ENCODE peak calls at places on chromosomes 11 and 22, in eight cellular contexts. N, W, J, X, A, P, D and K are unnamed samples.

GRCh38 chr11:92279056-92279455 is 54.4 kb downstream of the FAT3 start:
- DNase-seq in N (no peak), W (no peak), J (no peak), X (no peak), A (no peak), P (no peak), D (no peak), K (no peak)

GRCh38 chr11:85930879-85931366 is 75.7 kb downstream of the CCDC83 start:
- DNase-seq in N (no peak), W (no peak), J (no peak), X (no peak), A (no peak), P (no peak), D (no peak), K (no peak)

GRCh38 chr22:31496735-31497146 is 405 bp downstream of the SFI1 start:
- DNase-seq in N (no peak), W (peak), J (peak), X (no peak), A (no peak), P (peak), D (peak), K (no peak)

GRCh38 chr11:118620529-118621070 is 13.2 kb downstream of the PHLDB1 start:
- DNase-seq in N (no peak), W (no peak), J (no peak), X (no peak), A (no peak), P (no peak), D (peak), K (no peak)

GRCh38 chr11:5624489-5625278 is at the start of gene TRIM34:
- DNase-seq in N (no peak), W (peak), J (peak), X (no peak), A (peak), P (peak), D (no peak), K (peak)

GRCh38 chr11:39745401-39745800 is 1714.1 kb downstream of the LRRC4C start:
- DNase-seq in N (no peak), W (no peak), J (no peak), X (no peak), A (no peak), P (no peak), D (no peak), K (no peak)

GRCh38 chr11:124798991-124799383 is 1.2 kb downstream of the MSANTD2 start:
- DNase-seq in N (no peak), W (peak), J (peak), X (no peak), A (peak), P (no peak), D (no peak), K (peak)

GRCh38 chr11:127109796-127110195 is 109.2 kb upstream of the KIRREL3 start:
- DNase-seq in N (no peak), W (no peak), J (no peak), X (no peak), A (no peak), P (no peak), D (no peak), K (no peak)

GRCh38 chr11:71505781-71506180 is 21.3 kb upstream of the KRTAP5-7 start:
- DNase-seq in N (no peak), W (no peak), J (no peak), X (no peak), A (no peak), P (no peak), D (no peak), K (no peak)

GRCh38 chr22:49156662-49157285 is 670.9 kb downstream of the BRD1 start:
- DNase-seq in N (no peak), W (no peak), J (peak), X (no peak), A (no peak), P (no peak), D (no peak), K (no peak)

GRCh38 chr22:26431151-26431995 is 2.3 kb downstream of the ASPHD2 start:
- DNase-seq in N (no peak), W (no peak), J (no peak), X (no peak), A (no peak), P (no peak), D (no peak), K (no peak)

GRCh38 chr11:123129920-123130319 is 65.1 kb downstream of the CLMP start:
- DNase-seq in N (no peak), W (no peak), J (no peak), X (no peak), A (no peak), P (no peak), D (no peak), K (no peak)

GRCh38 chr11:23181022-23181807 is 320.9 kb upstream of the CCDC179 start:
- DNase-seq in N (no peak), W (no peak), J (no peak), X (no peak), A (no peak), P (no peak), D (no peak), K (no peak)

GRCh38 chr11:59172345-59173079 is 580 bp downstream of the DTX4 start:
- DNase-seq in N (no peak), W (peak), J (peak), X (no peak), A (peak), P (no peak), D (peak), K (peak)

GRCh38 chr11:62953811-62954210 is 31.0 kb downstream of the SLC22A6 start:
- DNase-seq in N (no peak), W (no peak), J (no peak), X (no peak), A (no peak), P (no peak), D (no peak), K (no peak)

GRCh38 chr11:45336136-45336535 is 50.0 kb upstream of the SYT13 start:
- DNase-seq in N (no peak), W (no peak), J (no peak), X (no peak), A (no peak), P (no peak), D (no peak), K (no peak)

GRCh38 chr11:45337583-45338360 is 51.6 kb upstream of the SYT13 start:
- DNase-seq in N (no peak), W (no peak), J (no peak), X (no peak), A (no peak), P (no peak), D (no peak), K (no peak)

GRCh38 chr11:45343988-45344387 is 57.8 kb upstream of the SYT13 start:
- DNase-seq in N (no peak), W (no peak), J (no peak), X (no peak), A (no peak), P (no peak), D (no peak), K (no peak)

GRCh38 chr11:45341379-45341778 is 55.2 kb upstream of the SYT13 start:
- DNase-seq in N (no peak), W (no peak), J (no peak), X (no peak), A (no peak), P (no peak), D (no peak), K (no peak)

DNA sequence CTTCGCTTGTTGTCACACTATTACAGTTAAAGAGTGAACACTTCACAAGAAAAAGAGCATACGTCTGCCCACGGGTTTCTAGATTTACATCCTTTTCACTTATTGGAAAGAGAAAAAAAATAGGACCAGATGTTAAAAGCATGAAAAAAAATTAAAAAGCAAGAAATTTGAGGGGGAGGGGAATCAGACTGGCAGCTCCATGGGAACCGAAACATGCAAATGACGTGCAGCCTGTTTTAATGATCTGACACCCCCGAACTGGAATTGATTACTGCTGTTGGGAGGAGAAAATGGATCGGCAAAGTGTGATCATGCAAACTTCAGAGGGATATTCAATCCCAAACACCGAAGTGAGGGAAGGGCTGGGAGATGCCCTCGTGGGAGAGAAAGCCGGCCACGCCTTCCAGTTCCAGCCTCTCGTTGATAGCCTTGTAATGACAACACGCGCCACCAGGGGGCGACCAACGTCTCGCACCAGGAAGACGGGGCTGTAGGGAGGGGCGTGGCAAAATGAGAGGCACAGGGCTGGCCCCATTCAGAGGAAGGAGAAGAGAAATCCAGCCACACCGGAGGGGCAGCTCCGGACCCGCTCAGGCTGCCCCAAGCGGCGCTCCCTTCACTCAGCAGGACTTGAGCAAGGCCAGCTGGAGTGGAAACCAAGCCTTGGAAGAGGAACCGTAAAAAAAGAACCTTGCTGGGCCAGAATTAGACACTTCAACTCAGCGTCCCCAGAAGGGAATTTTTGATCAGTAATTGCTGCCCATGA is 53.8 kb upstream of the SYT13 start:
- DNase-seq in N (peak), W (peak), J (peak), X (peak), A (peak), P (peak), D (peak), K (peak)
- H3K27ac ChIP-seq in N (no peak), W (no peak), J (no peak), X (no peak), A (no peak), P (no peak), D (no peak), K (no peak)

GRCh38 chr11:116257871-116258270 is 514.9 kb downstream of the BUD13 start:
- DNase-seq in N (no peak), W (no peak), J (no peak), X (no peak), A (no peak), P (no peak), D (no peak), K (no peak)

GRCh38 chr11:116258821-116259220 is 514.0 kb downstream of the BUD13 start:
- DNase-seq in N (no peak), W (no peak), J (no peak), X (no peak), A (no peak), P (no peak), D (no peak), K (no peak)

GRCh38 chr11:116255234-116255953 is 517.4 kb downstream of the BUD13 start:
- DNase-seq in N (no peak), W (no peak), J (no peak), X (no peak), A (no peak), P (no peak), D (no peak), K (no peak)

GRCh38 chr11:116257092-116257491 is 515.7 kb downstream of the BUD13 start:
- DNase-seq in N (no peak), W (no peak), J (no peak), X (no peak), A (no peak), P (no peak), D (no peak), K (no peak)

DNA sequence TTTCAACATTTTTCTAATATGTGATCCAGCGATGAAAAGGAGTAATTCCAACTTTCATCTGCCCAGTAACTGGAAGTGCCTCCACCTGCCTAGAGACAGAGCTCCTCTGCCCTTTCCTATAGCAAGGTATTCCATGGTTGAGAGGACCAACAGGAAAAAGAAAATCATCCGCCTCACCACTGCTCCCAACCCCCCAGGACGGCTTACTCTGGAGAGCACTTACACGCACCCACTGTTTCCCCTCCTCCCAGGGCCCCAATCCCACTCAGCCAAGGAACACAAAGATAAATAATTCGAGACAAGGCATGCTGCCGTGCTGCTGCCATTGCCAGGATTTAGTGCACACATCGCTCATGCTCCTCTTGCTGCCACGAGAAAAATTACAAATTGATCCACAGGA is 516.6 kb downstream of the BUD13 start:
- DNase-seq in N (no peak), W (no peak), J (no peak), X (no peak), A (no peak), P (no peak), D (no peak), K (no peak)
- H3K4me3 ChIP-seq in N (no peak), W (no peak), J (no peak), X (no peak), A (no peak), P (no peak), D (no peak), K (no peak)

GRCh38 chr11:19393119-19393518 is 152.4 kb upstream of the E2F8 start:
- DNase-seq in N (no peak), W (no peak), J (no peak), X (no peak), A (no peak), P (no peak), D (no peak), K (no peak)

GRCh38 chr11:19392321-19392720 is 151.6 kb upstream of the E2F8 start:
- DNase-seq in N (no peak), W (no peak), J (no peak), X (no peak), A (no peak), P (no peak), D (no peak), K (no peak)

GRCh38 chr11:19393941-19394340 is 153.2 kb upstream of the E2F8 start:
- DNase-seq in N (no peak), W (no peak), J (no peak), X (no peak), A (no peak), P (no peak), D (no peak), K (no peak)

GRCh38 chr11:19395050-19395449 is 154.3 kb upstream of the E2F8 start:
- DNase-seq in N (no peak), W (no peak), J (no peak), X (no peak), A (no peak), P (no peak), D (no peak), K (no peak)

DNA sequence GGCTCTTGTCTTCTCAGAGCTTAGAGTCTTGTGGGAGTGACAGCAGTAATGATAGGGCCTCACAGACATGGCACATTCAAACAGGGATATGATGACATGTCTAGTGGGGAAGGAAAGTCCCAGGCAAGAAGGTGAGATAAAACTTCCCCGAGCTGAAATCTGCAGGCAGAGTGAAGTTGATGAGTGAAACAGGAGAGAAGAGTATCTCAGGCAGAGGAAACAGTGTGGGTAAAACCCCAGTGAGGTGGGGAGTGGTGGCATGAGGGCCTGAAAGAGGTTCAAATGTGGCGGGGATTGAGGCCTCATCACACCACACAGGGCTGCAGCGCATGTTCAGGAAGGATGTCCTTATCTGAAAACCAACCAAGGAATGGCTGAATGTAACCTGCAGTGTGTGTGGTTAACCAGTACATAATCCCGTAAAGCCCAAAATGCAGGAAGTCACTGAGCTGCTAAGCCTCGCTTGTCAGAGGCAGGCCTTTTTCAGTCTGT is 153.8 kb upstream of the E2F8 start:
- DNase-seq in N (no peak), W (no peak), J (no peak), X (no peak), A (no peak), P (no peak), D (no peak), K (no peak)
- H3K27ac ChIP-seq in N (no peak), W (no peak), J (no peak), X (no peak), A (no peak), P (no peak), D (no peak), K (no peak)

DNA sequence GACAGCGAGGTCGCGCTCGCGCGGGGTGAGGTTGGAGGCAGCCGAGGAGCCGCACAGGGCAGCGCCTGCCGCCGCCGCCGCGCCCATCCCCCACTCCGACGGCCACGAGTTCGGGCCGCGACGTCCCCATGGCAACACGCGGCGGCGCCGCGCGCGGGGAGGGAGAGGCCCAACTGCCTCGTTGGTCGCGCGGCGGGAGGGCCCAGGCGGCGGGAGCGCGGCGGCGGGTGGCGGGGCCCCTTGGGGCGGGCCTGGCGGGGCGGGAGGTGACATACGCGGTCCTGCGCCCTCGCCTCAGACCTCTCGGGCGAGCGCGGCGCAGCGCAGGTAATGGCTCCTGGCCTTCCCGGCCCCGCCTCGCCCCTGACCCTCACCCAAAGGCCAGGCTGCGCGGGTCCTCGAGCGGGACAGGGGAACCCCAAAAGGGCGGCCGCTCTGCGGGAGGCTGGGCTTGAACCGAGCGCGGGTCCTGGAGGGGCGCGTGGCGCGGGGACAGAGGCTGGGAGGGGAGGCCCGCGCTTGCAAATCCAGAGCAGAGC is at the start of gene DEUP1:
- DNase-seq in N (no peak), W (peak), J (peak), X (no peak), A (no peak), P (peak), D (peak), K (peak)
- H3K4me3 ChIP-seq in N (peak), W (peak), J (peak), X (peak), A (no peak), P (peak), D (peak), K (peak)

DNA sequence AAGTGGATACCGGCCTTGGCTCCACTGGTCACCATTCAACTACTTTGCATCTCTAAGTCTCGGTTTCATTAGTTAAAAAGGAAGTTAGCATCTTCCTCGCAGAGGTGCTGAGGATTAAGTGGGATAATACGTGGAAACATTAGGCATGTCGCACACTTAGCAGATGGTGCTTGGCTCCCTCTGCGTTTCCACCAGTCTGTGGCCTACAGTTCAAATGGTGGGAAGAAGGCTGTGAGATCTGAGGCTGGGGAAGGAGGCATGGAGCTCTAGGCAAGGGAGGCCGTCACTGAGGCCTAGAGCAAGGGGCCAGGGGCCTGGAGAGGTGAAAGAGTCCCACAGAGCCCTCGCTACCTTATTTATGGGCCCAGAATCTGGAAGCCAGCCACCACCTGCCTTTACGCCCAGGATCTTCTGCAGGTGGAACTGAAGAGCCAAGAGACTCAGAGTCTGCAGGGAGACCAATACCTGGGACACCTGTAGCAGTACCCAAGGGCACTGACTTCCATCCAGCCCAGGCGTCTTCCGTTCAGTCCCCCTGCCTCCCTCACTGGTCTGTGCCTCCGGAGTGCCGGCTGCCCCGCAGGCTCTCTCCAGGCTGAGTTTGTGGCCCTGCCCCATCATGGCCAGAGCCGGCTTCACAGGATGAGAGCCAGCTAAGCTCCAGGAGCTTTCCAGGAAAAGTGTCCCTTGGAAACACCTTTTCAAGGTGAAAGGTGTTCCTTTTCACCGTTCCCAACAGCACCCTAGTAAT is 66.1 kb upstream of the A4GALT start:
- DNase-seq in N (no peak), W (no peak), J (no peak), X (no peak), A (no peak), P (no peak), D (no peak), K (no peak)
- H3K27ac ChIP-seq in N (no peak), W (no peak), J (no peak), X (no peak), A (no peak), P (no peak), D (no peak), K (no peak)

GRCh38 chr22:23836692-23837495 is 1.9 kb downstream of the DERL3 start:
- DNase-seq in N (no peak), W (no peak), J (no peak), X (no peak), A (no peak), P (peak), D (no peak), K (no peak)
- H3K4me3 ChIP-seq in N (no peak), W (no peak), J (no peak), X (no peak), A (no peak), P (no peak), D (no peak), K (no peak)